ENCODE peak calls at places on chromosomes 1 and 21, in nine cellular contexts. B, Z, F, S, G, L, E, O and C are unnamed samples.
A peak's percentile ranks its signal among the peaks of the same experiment; 100 is the strongest.

GRCh38 chr1:242800521-242800920 is 276.0 kb upstream of the PLD5 start:
- DNase-seq in G (no peak), L (no peak), O (no peak), E (no peak), B (no peak), S (no peak), F (no peak), Z (no peak), C (no peak)

GRCh38 chr1:8238141-8239038 is 79.5 kb upstream of the SLC45A1 start:
- DNase-seq in O (peak; percentile 83), F (peak; percentile 92), S (no peak), B (no peak), G (no peak), E (peak; percentile 88), L (peak; percentile 94), Z (no peak), C (peak; percentile 99)

GRCh38 chr21:23968722-23969647 is 1638.3 kb downstream of the MRPL39 start:
- DNase-seq in E (peak; percentile 0), F (no peak), S (no peak), L (peak; percentile 17), O (peak; percentile 11), B (no peak), Z (peak; percentile 42), G (no peak), C (peak; percentile 26)

GRCh38 chr1:53324321-53324720 is 3.5 kb downstream of the LRP8 start:
- DNase-seq in F (no peak), G (no peak), O (no peak), S (no peak), E (no peak), B (no peak), L (no peak), Z (no peak), C (no peak)

GRCh38 chr1:161962094-161962887 is 61.4 kb downstream of the OLFML2B start:
- DNase-seq in Z (peak; percentile 68), E (peak; percentile 55), B (no peak), L (peak; percentile 93), G (no peak), F (peak; percentile 75), O (peak; percentile 88), S (no peak), C (peak; percentile 87)

GRCh38 chr1:156020293-156021086 is at the start of gene SSR2:
- DNase-seq in S (peak; percentile 90), F (peak; percentile 85), G (peak; percentile 81), L (peak; percentile 94), B (peak; percentile 75), O (peak; percentile 92), Z (peak; percentile 93), E (peak; percentile 81), C (peak; percentile 92)

GRCh38 chr21:44761011-44761729 is 40.5 kb downstream of the UBE2G2 start:
- DNase-seq in F (no peak), B (no peak), L (no peak), E (no peak), O (no peak), G (peak; percentile 22), S (no peak), Z (no peak), C (no peak)

GRCh38 chr1:218348628-218349185 is 3.6 kb downstream of the TGFB2 start:
- DNase-seq in O (no peak), S (no peak), E (no peak), F (no peak), Z (no peak), B (no peak), L (no peak), G (no peak), C (no peak)

GRCh38 chr21:38918629-38919346 is 113.1 kb downstream of the ETS2 start:
- DNase-seq in S (no peak), G (no peak), F (no peak), Z (no peak), O (no peak), E (no peak), B (no peak), L (no peak), C (no peak)

GRCh38 chr21:15064576-15065380 is at the start of gene NRIP1:
- DNase-seq in F (peak; percentile 93), E (peak; percentile 48), S (peak; percentile 92), L (peak; percentile 95), Z (peak; percentile 90), B (peak; percentile 93), O (peak; percentile 90), G (peak; percentile 91), C (peak; percentile 87)

GRCh38 chr1:99996951-99997350 is 27.2 kb downstream of the SLC35A3 start:
- DNase-seq in S (no peak), O (no peak), G (no peak), F (no peak), B (no peak), Z (no peak), E (no peak), L (no peak), C (no peak)

GRCh38 chr1:36322786-36323635 is 434 bp downstream of the EVA1B start:
- DNase-seq in F (peak; percentile 77), E (no peak), O (peak; percentile 58), Z (peak; percentile 83), G (peak; percentile 40), S (peak; percentile 38), B (peak; percentile 61), L (peak; percentile 64), C (peak; percentile 59)

GRCh38 chr1:153122831-153123421 is 9.6 kb upstream of the SPRR2F start:
- DNase-seq in G (no peak), Z (peak; percentile 21), F (no peak), O (no peak), L (no peak), B (no peak), S (no peak), E (no peak), C (no peak)

GRCh38 chr1:159132271-159132881 is 39.0 kb upstream of the CADM3 start:
- DNase-seq in F (peak; percentile 36), O (peak; percentile 72), G (peak; percentile 62), B (peak; percentile 61), S (peak; percentile 45), L (peak; percentile 78), E (peak; percentile 20), Z (peak; percentile 65), C (peak; percentile 56)

GRCh38 chr1:152110365-152110859 is 4.8 kb downstream of the TCHH start:
- DNase-seq in L (peak; percentile 44), O (peak; percentile 48), E (no peak), S (no peak), Z (no peak), F (peak; percentile 59), G (no peak), B (peak; percentile 31), C (peak; percentile 44)

GRCh38 chr1:220797553-220797952 is 10.8 kb downstream of the MTARC1 start:
- DNase-seq in S (no peak), E (no peak), F (no peak), O (no peak), B (no peak), G (no peak), L (no peak), Z (no peak), C (no peak)

GRCh38 chr1:116377564-116378529 is 4.8 kb downstream of the ATP1A1 start:
- DNase-seq in S (peak; percentile 43), L (peak; percentile 96), O (peak; percentile 97), B (peak; percentile 57), F (peak; percentile 81), Z (peak; percentile 77), E (peak; percentile 54), G (peak; percentile 75), C (peak; percentile 96)

GRCh38 chr1:9270290-9270900 is 22.3 kb upstream of the SPSB1 start:
- DNase-seq in Z (no peak), E (no peak), B (peak; percentile 47), S (no peak), G (peak; percentile 95), O (peak; percentile 22), L (no peak), F (no peak), C (no peak)

GRCh38 chr1:228378453-228379164 is 28.0 kb downstream of the TRIM11 start:
- DNase-seq in B (peak; percentile 76), L (peak; percentile 79), Z (no peak), E (no peak), F (peak; percentile 64), S (peak; percentile 82), O (peak; percentile 81), G (peak; percentile 87), C (peak; percentile 69)
- TF ChIP-seq CTCF in B (no peak), L (peak; percentile 69), Z (no peak), E (peak; percentile 60), F (peak; percentile 66), S (no peak), O (peak; percentile 67), G (peak; percentile 77), C (peak; percentile 51)

GRCh38 chr21:16193758-16194606 is 464.2 kb downstream of the USP25 start:
- DNase-seq in Z (peak; percentile 9), L (peak; percentile 93), B (peak; percentile 48), G (peak; percentile 70), O (peak; percentile 88), E (peak; percentile 71), S (peak; percentile 45), F (peak; percentile 80), C (peak; percentile 79)
- TF ChIP-seq CTCF in Z (no peak), L (peak; percentile 64), B (no peak), G (peak; percentile 24), O (peak; percentile 42), E (peak; percentile 25), S (no peak), F (peak; percentile 17), C (no peak)

DNA sequence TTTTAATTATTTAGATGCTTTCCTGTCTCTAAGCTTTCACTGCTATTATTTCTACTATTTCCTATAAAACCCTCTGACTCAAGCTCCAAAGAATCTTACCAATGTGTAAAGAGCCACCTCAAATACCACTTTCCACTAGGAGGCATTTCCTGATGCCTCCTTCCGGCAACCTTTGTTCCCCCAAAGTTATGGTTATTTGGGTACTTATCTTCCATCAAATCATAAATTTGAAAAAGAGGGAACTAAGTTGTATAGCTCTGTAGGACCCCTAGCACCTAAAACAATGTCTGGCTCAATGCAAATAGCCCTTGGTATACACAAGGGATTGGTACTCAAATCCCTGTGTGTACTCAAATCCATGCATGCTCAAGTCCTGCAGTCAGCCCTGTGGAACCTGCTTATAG is 79.6 kb downstream of the NME7 start:
- DNase-seq in O (peak; percentile 36), Z (no peak), F (no peak), G (no peak), S (no peak), E (no peak), B (no peak), L (peak; percentile 65), C (peak; percentile 17)
- TF ChIP-seq CTCF in O (no peak), Z (no peak), F (no peak), G (no peak), S (no peak), E (no peak), B (no peak), L (peak; percentile 5), C (no peak)

DNA sequence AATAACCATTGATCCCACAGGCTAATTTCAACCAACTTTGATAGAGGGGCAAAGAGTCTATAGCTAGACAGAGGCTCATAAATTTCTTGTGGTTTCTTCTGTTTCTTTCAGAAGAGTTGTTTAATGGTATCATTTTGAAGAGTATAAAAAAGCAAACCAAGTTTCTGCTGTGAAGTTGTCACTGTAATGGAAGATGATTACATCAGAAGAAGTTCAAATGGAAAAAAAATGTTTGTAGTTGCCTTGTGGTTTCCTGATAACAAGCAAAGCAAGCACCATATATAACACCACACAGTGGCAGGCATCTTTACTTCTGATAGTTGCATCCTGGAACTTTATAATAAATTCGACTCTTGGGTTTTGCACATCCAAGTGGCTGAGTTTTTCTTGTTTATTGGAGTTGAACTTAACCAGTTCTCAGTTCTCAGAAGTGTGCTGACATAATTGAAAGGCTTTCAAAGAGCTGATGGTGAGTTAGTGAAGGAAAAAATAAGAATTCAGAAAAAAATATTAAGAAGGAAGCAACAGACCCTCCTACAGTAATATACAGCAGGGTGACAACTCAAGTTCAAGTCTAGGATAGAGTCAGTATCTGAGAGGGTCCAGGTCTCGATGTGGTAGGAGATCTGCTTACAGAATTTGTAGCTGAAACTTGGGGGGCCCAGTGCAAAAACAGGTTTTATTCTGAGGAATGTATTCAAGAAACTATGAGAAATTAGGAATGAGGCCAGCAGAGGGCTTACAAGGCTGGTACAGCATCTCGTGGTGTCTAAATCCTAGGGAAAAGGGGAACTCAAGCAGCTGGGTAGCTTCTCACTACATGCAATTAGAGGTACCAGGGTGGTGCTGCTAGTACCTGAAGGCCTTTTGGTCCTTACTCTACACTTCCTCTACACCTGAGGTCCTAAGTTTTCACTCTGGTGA is 123.5 kb downstream of the CRB1 start:
- DNase-seq in S (no peak), G (no peak), B (no peak), Z (no peak), E (no peak), F (no peak), O (no peak), L (peak; percentile 24), C (no peak)
- TF ChIP-seq CTCF in S (no peak), G (no peak), B (no peak), Z (no peak), E (no peak), F (no peak), O (no peak), L (peak; percentile 11), C (no peak)